ENCODE peak calls at places on chromosomes 5 and 9, in six cellular contexts. One of them, this sample, is unnamed.

GRCh38 chr5:130323804-130324454 is 419.7 kb downstream of the CHSY3 start:
- DNase-seq in K562: no peak
- DNase-seq in HepG2: no peak
- DNase-seq in H1: no peak
- DNase-seq in GM12892: no peak
- DNase-seq in GM12878: peak
- DNase-seq in this sample: no peak

GRCh38 chr9:119227422-119227821 is 141.8 kb downstream of the BRINP1 start:
- DNase-seq in K562: no peak
- DNase-seq in HepG2: no peak
- DNase-seq in H1: no peak
- DNase-seq in GM12892: no peak
- DNase-seq in GM12878: no peak
- DNase-seq in this sample: no peak

GRCh38 chr5:98773464-98774191 is at the start of gene RGMB:
- DNase-seq in K562: no peak
- DNase-seq in HepG2: peak
- DNase-seq in H1: peak
- DNase-seq in GM12892: peak
- DNase-seq in GM12878: peak
- DNase-seq in this sample: peak

GRCh38 chr5:82160948-82161347 is 117.2 kb downstream of the RPS23 start:
- DNase-seq in K562: no peak
- DNase-seq in HepG2: no peak
- DNase-seq in H1: no peak
- DNase-seq in GM12892: no peak
- DNase-seq in GM12878: no peak
- DNase-seq in this sample: no peak

GRCh38 chr5:91331705-91332104 is 51.4 kb downstream of the ARRDC3 start:
- DNase-seq in K562: no peak
- DNase-seq in HepG2: no peak
- DNase-seq in H1: no peak
- DNase-seq in GM12892: no peak
- DNase-seq in GM12878: no peak
- DNase-seq in this sample: no peak

GRCh38 chr9:35908484-35909125 is 685 bp upstream of the SPAAR start:
- DNase-seq in K562: no peak
- DNase-seq in HepG2: no peak
- DNase-seq in H1: no peak
- DNase-seq in GM12892: no peak
- DNase-seq in GM12878: no peak
- DNase-seq in this sample: no peak

GRCh38 chr5:90874066-90874465 is 315.5 kb downstream of the ADGRV1 start:
- DNase-seq in K562: no peak
- DNase-seq in HepG2: no peak
- DNase-seq in H1: no peak
- DNase-seq in GM12892: no peak
- DNase-seq in GM12878: no peak
- DNase-seq in this sample: no peak

GRCh38 chr9:36818965-36819870 is 214.8 kb downstream of the PAX5 start:
- DNase-seq in K562: no peak
- DNase-seq in HepG2: no peak
- DNase-seq in H1: no peak
- DNase-seq in GM12892: no peak
- DNase-seq in GM12878: no peak
- DNase-seq in this sample: no peak

GRCh38 chr5:139633295-139634027 is 14.7 kb upstream of the CXXC5 start:
- DNase-seq in K562: peak
- DNase-seq in HepG2: peak
- DNase-seq in H1: no peak
- DNase-seq in GM12892: no peak
- DNase-seq in GM12878: no peak
- DNase-seq in this sample: no peak

GRCh38 chr9:33676746-33677505 is 118.4 kb upstream of the PRSS3 start:
- DNase-seq in K562: peak
- DNase-seq in HepG2: no peak
- DNase-seq in H1: no peak
- DNase-seq in GM12892: peak
- DNase-seq in GM12878: no peak
- DNase-seq in this sample: peak

DNA sequence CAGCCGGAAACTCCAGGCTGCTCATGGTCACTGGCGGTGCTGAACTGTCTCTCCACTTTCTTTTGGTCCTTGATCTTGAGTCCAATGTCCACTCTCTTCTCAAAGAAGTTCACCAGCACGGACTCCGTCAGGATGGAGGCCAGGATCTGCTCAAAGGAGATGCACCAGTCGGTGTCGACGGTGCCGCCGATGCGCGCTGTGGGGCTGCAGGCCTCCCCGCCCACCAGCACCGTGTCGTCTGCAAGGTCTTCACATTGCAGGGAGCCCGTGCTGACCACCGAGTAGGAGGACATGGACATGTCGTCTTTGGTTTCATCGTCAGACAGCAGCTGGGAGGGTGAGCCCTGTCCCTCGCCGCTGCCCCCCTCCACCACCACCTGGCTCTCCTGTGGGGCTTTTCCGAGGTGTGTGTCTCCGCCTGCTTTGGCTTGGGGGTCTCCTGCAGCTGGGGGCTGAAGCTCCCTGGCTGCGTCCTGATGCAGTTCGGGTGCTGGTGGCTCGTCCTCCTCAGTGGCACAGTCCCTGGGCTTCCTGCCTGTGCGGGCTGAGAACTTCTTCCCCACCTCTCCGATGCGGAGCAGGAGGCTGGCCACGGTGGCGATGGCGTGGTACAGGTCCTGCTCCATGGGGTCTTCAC is 5.0 kb upstream of the MRNIP start:
- DNase-seq in K562: no peak
- DNase-seq in HepG2: no peak
- DNase-seq in H1: no peak
- DNase-seq in GM12892: no peak
- DNase-seq in GM12878: no peak
- DNase-seq in this sample: no peak
- TF ChIP-seq POLR2A in K562: no peak
- TF ChIP-seq POLR2A in HepG2: no peak
- TF ChIP-seq POLR2A in H1: no peak
- TF ChIP-seq POLR2A in GM12892: no peak
- TF ChIP-seq POLR2A in GM12878: peak
- TF ChIP-seq POLR2A in this sample: no peak

DNA sequence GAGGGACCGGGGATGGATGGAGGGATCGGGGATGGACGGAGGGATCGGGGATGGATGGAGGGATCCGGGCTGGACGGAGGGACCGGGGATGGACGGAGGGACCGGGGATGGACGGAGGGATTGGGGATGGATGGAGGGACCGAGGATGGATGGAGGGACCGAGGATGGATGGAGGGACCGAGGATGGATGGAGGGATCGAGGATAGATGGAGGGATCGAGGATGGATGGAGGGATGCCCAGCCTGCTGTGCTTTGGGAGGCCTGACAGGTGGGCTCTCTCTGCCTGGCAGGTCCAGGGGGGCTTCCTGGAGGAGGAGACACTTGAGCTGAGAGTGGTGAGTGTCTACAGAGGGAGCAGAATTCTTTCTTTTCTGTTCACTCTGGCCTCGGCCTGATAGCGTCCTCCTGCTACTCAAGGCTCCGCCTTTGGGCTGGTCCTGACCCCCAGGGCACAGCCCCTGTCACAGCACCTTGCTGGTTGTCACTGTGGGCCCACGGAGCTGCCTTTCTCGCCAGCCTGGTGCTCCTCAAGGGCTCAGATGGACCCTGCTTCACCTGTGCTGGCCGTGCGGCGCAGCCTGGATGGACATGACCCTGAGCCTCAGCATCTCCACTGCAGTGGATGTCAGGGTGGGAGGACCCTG is 42.2 kb upstream of the RNF130 start:
- DNase-seq in K562: no peak
- DNase-seq in HepG2: no peak
- DNase-seq in H1: no peak
- DNase-seq in GM12892: no peak
- DNase-seq in GM12878: no peak
- DNase-seq in this sample: no peak
- TF ChIP-seq TAF1 in K562: no peak
- TF ChIP-seq TAF1 in HepG2: no peak
- TF ChIP-seq TAF1 in H1: no peak
- TF ChIP-seq TAF1 in GM12892: no peak
- TF ChIP-seq TAF1 in GM12878: no peak
- TF ChIP-seq TAF1 in this sample: no peak

DNA sequence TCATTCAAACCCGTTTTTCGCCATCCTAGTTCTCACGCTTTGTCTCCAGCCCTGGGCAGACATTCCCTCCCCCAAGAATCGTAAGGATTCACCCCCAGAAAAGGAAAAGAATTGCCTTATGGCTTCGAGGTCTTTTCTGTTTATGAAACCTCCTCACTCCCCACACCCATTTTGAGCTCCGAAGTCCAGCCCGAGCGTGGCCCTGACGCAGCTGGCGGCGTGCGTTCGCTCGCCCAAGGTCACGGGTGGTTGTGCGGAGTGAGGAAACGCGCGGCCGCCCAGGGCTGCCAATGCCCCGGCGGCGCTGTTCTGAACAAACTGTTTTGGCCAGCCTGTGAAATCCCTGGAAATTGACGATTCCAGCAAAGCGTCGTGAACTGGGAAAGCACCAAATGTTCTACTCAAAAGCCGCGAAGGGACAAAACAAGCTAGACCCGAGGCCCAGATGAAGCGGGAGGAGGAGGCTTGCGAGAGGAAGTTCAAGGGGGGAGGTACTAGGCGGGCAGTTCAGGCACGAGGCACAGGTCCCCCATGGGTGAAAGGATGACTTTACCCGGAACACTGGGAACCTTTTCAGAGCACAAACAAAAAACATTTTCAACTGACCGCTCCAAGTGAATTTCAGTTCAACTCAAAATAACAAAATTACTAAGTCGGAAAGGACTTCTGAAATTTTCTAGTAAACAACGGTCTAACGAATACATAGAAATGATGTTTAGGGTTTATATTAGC is 683 bp upstream of the ZFAND5 start:
- DNase-seq in K562: peak
- DNase-seq in HepG2: peak
- DNase-seq in H1: no peak
- DNase-seq in GM12892: peak
- DNase-seq in GM12878: peak
- DNase-seq in this sample: peak
- TF ChIP-seq POLR2A in K562: no peak
- TF ChIP-seq POLR2A in HepG2: no peak
- TF ChIP-seq POLR2A in H1: no peak
- TF ChIP-seq POLR2A in GM12892: no peak
- TF ChIP-seq POLR2A in GM12878: no peak
- TF ChIP-seq POLR2A in this sample: no peak

DNA sequence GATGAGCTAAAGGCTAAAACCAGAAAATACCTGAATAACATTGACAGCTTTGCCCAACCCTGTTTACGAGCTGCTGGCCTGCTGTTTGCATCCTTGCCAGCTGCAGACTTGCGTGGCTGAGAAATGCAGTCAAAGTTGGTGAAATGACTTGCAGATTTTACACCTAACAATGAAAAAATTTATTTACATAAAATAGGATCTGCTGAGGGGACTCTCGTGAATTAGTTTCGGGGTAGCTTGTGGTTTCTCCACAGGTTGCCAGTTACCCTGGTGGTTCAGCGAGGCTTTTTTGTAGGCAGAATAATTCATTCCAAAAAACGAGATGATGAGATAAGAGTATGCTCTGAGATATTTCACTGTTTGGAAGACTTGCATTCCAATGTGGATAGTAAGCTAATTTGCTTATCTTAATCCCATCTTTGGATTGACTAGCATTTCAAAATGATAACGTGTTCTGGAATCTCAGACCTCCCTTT is 65.7 kb upstream of the FANCC start:
- DNase-seq in K562: no peak
- DNase-seq in HepG2: peak
- DNase-seq in H1: no peak
- DNase-seq in GM12892: no peak
- DNase-seq in GM12878: no peak
- DNase-seq in this sample: no peak
- TF ChIP-seq TAF1 in K562: no peak
- TF ChIP-seq TAF1 in HepG2: no peak
- TF ChIP-seq TAF1 in H1: no peak
- TF ChIP-seq TAF1 in GM12892: no peak
- TF ChIP-seq TAF1 in GM12878: no peak
- TF ChIP-seq TAF1 in this sample: no peak

DNA sequence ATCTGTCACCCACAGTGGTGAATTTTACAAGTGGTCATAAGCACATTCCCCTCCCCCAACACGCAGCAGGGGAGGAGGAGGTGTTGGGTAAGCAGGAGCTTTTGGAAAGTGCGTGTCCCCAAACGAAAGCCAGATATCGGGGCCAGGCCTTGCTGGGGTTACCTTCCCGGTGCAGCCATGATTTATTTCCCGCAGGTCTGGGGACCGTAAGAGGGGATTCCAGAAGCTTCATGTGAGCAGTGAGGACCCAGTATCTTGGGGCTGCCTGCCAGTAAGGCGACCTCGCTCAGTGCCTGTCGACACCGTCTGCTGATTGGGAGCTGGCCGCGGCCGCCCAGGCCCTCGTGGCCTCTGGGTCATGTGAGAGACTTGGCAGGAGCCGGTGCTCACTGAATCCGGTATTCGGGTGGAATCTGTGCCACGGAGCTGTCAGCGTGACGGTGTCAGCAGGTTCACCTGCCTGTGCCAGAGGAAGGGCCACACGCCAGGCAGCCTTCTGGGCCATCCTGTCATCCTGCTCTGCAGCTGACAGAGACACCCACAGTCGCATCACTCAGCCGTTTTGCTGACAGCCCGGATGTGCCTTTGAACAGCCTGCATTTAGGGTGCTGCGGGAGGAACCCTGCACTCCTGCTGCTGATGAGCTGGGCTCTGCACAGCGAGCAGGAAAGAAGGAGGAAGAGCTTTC is 37.3 kb downstream of the SEC61B start:
- DNase-seq in K562: peak
- DNase-seq in HepG2: no peak
- DNase-seq in H1: no peak
- DNase-seq in GM12892: no peak
- DNase-seq in GM12878: no peak
- DNase-seq in this sample: no peak
- TF ChIP-seq POLR2A in K562: no peak
- TF ChIP-seq POLR2A in HepG2: no peak
- TF ChIP-seq POLR2A in H1: no peak
- TF ChIP-seq POLR2A in GM12892: no peak
- TF ChIP-seq POLR2A in GM12878: peak
- TF ChIP-seq POLR2A in this sample: no peak